ENCODE peak calls at places on chromosome 14, in seven cellular contexts. One of them, this sample, is unnamed.

GRCh38 chr14:37118673-37119366 is 53.6 kb downstream of the SLC25A21 start:
- DNase-seq in SK-N-SH: no peak
- DNase-seq in HepG2: no peak
- DNase-seq in K562: no peak
- DNase-seq in GM12878: no peak
- DNase-seq in H1: no peak
- DNase-seq in HCT116: no peak
- DNase-seq in this sample: no peak

GRCh38 chr14:53509845-53510244 is 356.7 kb upstream of the DDHD1 start:
- DNase-seq in HepG2: no peak
- DNase-seq in GM12878: no peak
- DNase-seq in H1: no peak
- DNase-seq in HCT116: no peak
- DNase-seq in K562: no peak
- DNase-seq in SK-N-SH: no peak
- DNase-seq in this sample: no peak

GRCh38 chr14:98189521-98189920 is 1082.5 kb downstream of the BCL11B start:
- DNase-seq in K562: no peak
- DNase-seq in SK-N-SH: no peak
- DNase-seq in H1: no peak
- DNase-seq in GM12878: no peak
- DNase-seq in HepG2: no peak
- DNase-seq in HCT116: no peak
- DNase-seq in this sample: no peak

GRCh38 chr14:67358914-67359313 is 690 bp downstream of the ATP6V1D start:
- DNase-seq in HCT116: no peak
- DNase-seq in GM12878: no peak
- DNase-seq in HepG2: no peak
- DNase-seq in K562: no peak
- DNase-seq in H1: no peak
- DNase-seq in SK-N-SH: no peak
- DNase-seq in this sample: peak

GRCh38 chr14:93744176-93744575 is 44.1 kb downstream of the PRIMA1 start:
- DNase-seq in HepG2: no peak
- DNase-seq in K562: no peak
- DNase-seq in HCT116: no peak
- DNase-seq in SK-N-SH: no peak
- DNase-seq in H1: no peak
- DNase-seq in GM12878: no peak
- DNase-seq in this sample: no peak

GRCh38 chr14:103084021-103084919 is at the start of gene LBHD2:
- DNase-seq in SK-N-SH: peak
- DNase-seq in GM12878: no peak
- DNase-seq in HepG2: no peak
- DNase-seq in K562: no peak
- DNase-seq in H1: no peak
- DNase-seq in HCT116: no peak
- DNase-seq in this sample: no peak

GRCh38 chr14:102594514-102595175 is 2.2 kb downstream of the RCOR1 start:
- DNase-seq in HCT116: peak
- DNase-seq in K562: peak
- DNase-seq in H1: no peak
- DNase-seq in SK-N-SH: peak
- DNase-seq in GM12878: peak
- DNase-seq in HepG2: peak
- DNase-seq in this sample: peak

GRCh38 chr14:64444984-64445845 is 20.1 kb upstream of the AKAP5 start:
- DNase-seq in GM12878: peak
- DNase-seq in SK-N-SH: peak
- DNase-seq in HepG2: no peak
- DNase-seq in HCT116: no peak
- DNase-seq in K562: no peak
- DNase-seq in H1: no peak
- DNase-seq in this sample: no peak

GRCh38 chr14:64705406-64706118 is 1.3 kb downstream of the PLEKHG3 start:
- DNase-seq in HCT116: no peak
- DNase-seq in K562: no peak
- DNase-seq in H1: no peak
- DNase-seq in HepG2: no peak
- DNase-seq in SK-N-SH: peak
- DNase-seq in GM12878: no peak
- DNase-seq in this sample: peak

GRCh38 chr14:33617154-33617553 is 333.7 kb downstream of the EGLN3 start:
- DNase-seq in HepG2: no peak
- DNase-seq in SK-N-SH: no peak
- DNase-seq in H1: no peak
- DNase-seq in GM12878: no peak
- DNase-seq in K562: no peak
- DNase-seq in HCT116: no peak
- DNase-seq in this sample: no peak

GRCh38 chr14:65290830-65291229 is 121.7 kb upstream of the FUT8 start:
- DNase-seq in HCT116: peak
- DNase-seq in K562: no peak
- DNase-seq in HepG2: peak
- DNase-seq in SK-N-SH: no peak
- DNase-seq in H1: no peak
- DNase-seq in GM12878: no peak
- DNase-seq in this sample: no peak

GRCh38 chr14:97697772-97698171 is 900.6 kb downstream of the VRK1 start:
- DNase-seq in K562: no peak
- DNase-seq in H1: no peak
- DNase-seq in HepG2: no peak
- DNase-seq in HCT116: no peak
- DNase-seq in GM12878: no peak
- DNase-seq in SK-N-SH: no peak
- DNase-seq in this sample: no peak

GRCh38 chr14:58565834-58566233 is 71.9 kb upstream of the DACT1 start:
- DNase-seq in GM12878: no peak
- DNase-seq in SK-N-SH: no peak
- DNase-seq in HCT116: no peak
- DNase-seq in K562: peak
- DNase-seq in HepG2: no peak
- DNase-seq in H1: no peak
- DNase-seq in this sample: no peak

GRCh38 chr14:33454022-33454645 is 496.7 kb downstream of the EGLN3 start:
- DNase-seq in HCT116: no peak
- DNase-seq in SK-N-SH: no peak
- DNase-seq in GM12878: no peak
- DNase-seq in K562: no peak
- DNase-seq in H1: no peak
- DNase-seq in HepG2: no peak
- DNase-seq in this sample: no peak

GRCh38 chr14:40122978-40123648 is 690.9 kb upstream of the FBXO33 start:
- DNase-seq in GM12878: peak
- DNase-seq in K562: no peak
- DNase-seq in H1: no peak
- DNase-seq in HCT116: peak
- DNase-seq in HepG2: no peak
- DNase-seq in SK-N-SH: no peak
- DNase-seq in this sample: no peak

GRCh38 chr14:31926652-31927347 is 150.3 kb upstream of the ARHGAP5 start:
- DNase-seq in HepG2: peak
- DNase-seq in SK-N-SH: no peak
- DNase-seq in K562: no peak
- DNase-seq in H1: no peak
- DNase-seq in HCT116: no peak
- DNase-seq in GM12878: no peak
- DNase-seq in this sample: no peak

GRCh38 chr14:35161231-35161630 is 38.9 kb downstream of the PRORP start:
- DNase-seq in K562: no peak
- DNase-seq in GM12878: no peak
- DNase-seq in SK-N-SH: no peak
- DNase-seq in HepG2: no peak
- DNase-seq in H1: no peak
- DNase-seq in HCT116: no peak
- DNase-seq in this sample: no peak

GRCh38 chr14:92382677-92383076 is 59.7 kb downstream of the SLC24A4 start:
- DNase-seq in H1: no peak
- DNase-seq in HCT116: no peak
- DNase-seq in SK-N-SH: no peak
- DNase-seq in GM12878: no peak
- DNase-seq in HepG2: no peak
- DNase-seq in K562: no peak
- DNase-seq in this sample: peak

GRCh38 chr14:23385840-23386657 is 9.2 kb downstream of the CMTM5 start:
- DNase-seq in HepG2: peak
- DNase-seq in GM12878: no peak
- DNase-seq in SK-N-SH: no peak
- DNase-seq in K562: no peak
- DNase-seq in H1: no peak
- DNase-seq in HCT116: no peak
- DNase-seq in this sample: no peak

GRCh38 chr14:23382276-23382675 is 5.4 kb downstream of the CMTM5 start:
- DNase-seq in H1: no peak
- DNase-seq in HepG2: no peak
- DNase-seq in SK-N-SH: no peak
- DNase-seq in HCT116: no peak
- DNase-seq in GM12878: no peak
- DNase-seq in K562: no peak
- DNase-seq in this sample: no peak

GRCh38 chr14:23383041-23383440 is 6.2 kb downstream of the CMTM5 start:
- DNase-seq in H1: no peak
- DNase-seq in K562: no peak
- DNase-seq in HepG2: no peak
- DNase-seq in GM12878: no peak
- DNase-seq in HCT116: no peak
- DNase-seq in SK-N-SH: no peak
- DNase-seq in this sample: no peak

GRCh38 chr14:23385244-23385643 is 8.4 kb downstream of the CMTM5 start:
- DNase-seq in SK-N-SH: no peak
- DNase-seq in K562: no peak
- DNase-seq in H1: no peak
- DNase-seq in HepG2: no peak
- DNase-seq in HCT116: no peak
- DNase-seq in GM12878: no peak
- DNase-seq in this sample: no peak

GRCh38 chr14:23384364-23385080 is 7.7 kb downstream of the CMTM5 start:
- DNase-seq in K562: no peak
- DNase-seq in HepG2: no peak
- DNase-seq in SK-N-SH: no peak
- DNase-seq in GM12878: no peak
- DNase-seq in HCT116: no peak
- DNase-seq in H1: no peak
- DNase-seq in this sample: no peak
- TF ChIP-seq JUND in K562: no peak
- TF ChIP-seq JUND in HepG2: no peak
- TF ChIP-seq JUND in SK-N-SH: no peak
- TF ChIP-seq JUND in GM12878: no peak
- TF ChIP-seq JUND in HCT116: no peak
- TF ChIP-seq JUND in H1: no peak
- TF ChIP-seq JUND in this sample: no peak

GRCh38 chr14:100236873-100237272 is 2.1 kb upstream of the YY1 start:
- DNase-seq in SK-N-SH: no peak
- DNase-seq in HCT116: no peak
- DNase-seq in HepG2: no peak
- DNase-seq in GM12878: no peak
- DNase-seq in K562: no peak
- DNase-seq in H1: no peak
- DNase-seq in this sample: no peak
- TF ChIP-seq JUND in SK-N-SH: no peak
- TF ChIP-seq JUND in HCT116: no peak
- TF ChIP-seq JUND in HepG2: no peak
- TF ChIP-seq JUND in GM12878: no peak
- TF ChIP-seq JUND in K562: no peak
- TF ChIP-seq JUND in H1: no peak
- TF ChIP-seq JUND in this sample: no peak

GRCh38 chr14:104357689-104358527 is 219.5 kb downstream of the KIF26A start:
- DNase-seq in K562: no peak
- DNase-seq in HepG2: no peak
- DNase-seq in SK-N-SH: peak
- DNase-seq in H1: no peak
- DNase-seq in GM12878: no peak
- DNase-seq in HCT116: no peak
- DNase-seq in this sample: no peak
- TF ChIP-seq JUND in K562: no peak
- TF ChIP-seq JUND in HepG2: no peak
- TF ChIP-seq JUND in SK-N-SH: no peak
- TF ChIP-seq JUND in H1: no peak
- TF ChIP-seq JUND in GM12878: no peak
- TF ChIP-seq JUND in HCT116: no peak
- TF ChIP-seq JUND in this sample: no peak

GRCh38 chr14:100470523-100470897 is 116.7 kb downstream of the BEGAIN start:
- DNase-seq in GM12878: no peak
- DNase-seq in H1: no peak
- DNase-seq in HCT116: no peak
- DNase-seq in SK-N-SH: no peak
- DNase-seq in HepG2: no peak
- DNase-seq in K562: peak
- DNase-seq in this sample: no peak
- TF ChIP-seq JUND in GM12878: no peak
- TF ChIP-seq JUND in H1: no peak
- TF ChIP-seq JUND in HCT116: no peak
- TF ChIP-seq JUND in SK-N-SH: no peak
- TF ChIP-seq JUND in HepG2: no peak
- TF ChIP-seq JUND in K562: no peak
- TF ChIP-seq JUND in this sample: no peak

GRCh38 chr14:69261761-69262331 is 1.9 kb downstream of the GALNT16 start:
- DNase-seq in K562: no peak
- DNase-seq in GM12878: no peak
- DNase-seq in HCT116: no peak
- DNase-seq in H1: no peak
- DNase-seq in SK-N-SH: peak
- DNase-seq in HepG2: peak
- DNase-seq in this sample: peak

GRCh38 chr14:69262516-69262915 is 2.6 kb downstream of the GALNT16 start:
- DNase-seq in SK-N-SH: no peak
- DNase-seq in H1: no peak
- DNase-seq in GM12878: no peak
- DNase-seq in HCT116: no peak
- DNase-seq in K562: no peak
- DNase-seq in HepG2: no peak
- DNase-seq in this sample: peak

GRCh38 chr14:69260246-69260978 is 454 bp downstream of the GALNT16 start:
- DNase-seq in HCT116: no peak
- DNase-seq in HepG2: no peak
- DNase-seq in SK-N-SH: peak
- DNase-seq in GM12878: no peak
- DNase-seq in K562: no peak
- DNase-seq in H1: no peak
- DNase-seq in this sample: no peak

GRCh38 chr14:69259531-69260245 is at the start of gene GALNT16:
- DNase-seq in HCT116: no peak
- DNase-seq in H1: no peak
- DNase-seq in SK-N-SH: peak
- DNase-seq in K562: peak
- DNase-seq in GM12878: no peak
- DNase-seq in HepG2: no peak
- DNase-seq in this sample: peak

DNA sequence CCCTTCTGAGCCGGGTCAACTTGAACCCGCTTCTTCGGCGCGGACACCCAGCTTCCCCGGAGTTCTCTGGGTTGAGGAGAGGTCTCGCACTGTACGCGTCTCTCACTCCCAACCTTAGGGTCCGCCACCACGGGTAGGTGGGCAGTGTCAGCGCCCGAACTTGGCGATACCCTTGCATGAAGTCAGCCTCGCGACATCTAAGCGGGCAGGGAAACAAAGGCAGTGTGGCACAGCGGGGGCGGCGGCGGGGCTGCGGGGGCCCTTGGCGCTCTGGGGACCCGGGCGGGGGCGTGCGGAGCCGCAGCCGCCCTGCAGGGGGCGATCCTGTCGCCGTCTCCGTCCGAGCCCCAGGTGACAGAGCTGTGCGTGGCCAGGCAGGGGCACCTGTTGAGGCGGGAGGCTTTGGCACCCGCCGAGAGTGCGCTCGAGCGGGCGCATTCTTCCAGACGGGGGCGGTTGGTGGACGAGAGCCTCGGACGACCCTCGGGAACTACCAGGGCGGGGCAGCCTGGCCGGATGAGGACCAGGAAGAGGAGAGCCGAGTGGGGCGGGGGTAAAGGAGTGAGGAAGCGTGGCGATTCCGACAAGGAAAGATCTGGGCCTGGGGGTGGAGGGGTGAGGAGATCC is 1.1 kb downstream of the GALNT16 start:
- DNase-seq in SK-N-SH: peak
- DNase-seq in GM12878: no peak
- DNase-seq in HepG2: no peak
- DNase-seq in H1: no peak
- DNase-seq in K562: peak
- DNase-seq in HCT116: no peak
- DNase-seq in this sample: peak
- TF ChIP-seq JUND in SK-N-SH: no peak
- TF ChIP-seq JUND in GM12878: no peak
- TF ChIP-seq JUND in HepG2: no peak
- TF ChIP-seq JUND in H1: no peak
- TF ChIP-seq JUND in K562: no peak
- TF ChIP-seq JUND in HCT116: no peak
- TF ChIP-seq JUND in this sample: no peak